ENCODE peak calls at places on chromosomes 7 and 10, in nine cellular contexts. B is cardiac fibroblast, H is neural progenitor cell, T is kidney epithelial cell, P is AG04450, C is heart left ventricle, K is pancreas, V is AG10803, D is hepatocyte. M is an unnamed sample.

GRCh38 chr10:24488631-24489030 is 235.1 kb downstream of the ARHGAP21 start:
- DNase-seq in B (no peak), H (no peak), T (peak), P (no peak), C (no peak), K (no peak), V (no peak), D (no peak), M (no peak)

GRCh38 chr10:19347592-19347991 is 299.0 kb downstream of the MALRD1 start:
- DNase-seq in B (peak), H (peak), T (no peak), P (no peak), C (no peak), K (no peak), V (no peak), D (peak), M (no peak)

GRCh38 chr10:15196335-15196834 is 27.9 kb upstream of the NMT2 start:
- DNase-seq in B (no peak), H (no peak), T (no peak), P (no peak), C (no peak), K (no peak), V (no peak), D (no peak), M (no peak)

GRCh38 chr10:36057180-36057579 is 415.1 kb upstream of the FZD8 start:
- DNase-seq in B (no peak), H (no peak), T (no peak), P (no peak), C (no peak), K (no peak), V (no peak), D (no peak), M (no peak)

GRCh38 chr7:69091476-69091875 is 506.8 kb upstream of the AUTS2 start:
- DNase-seq in B (no peak), H (no peak), T (no peak), P (no peak), C (no peak), K (no peak), V (peak), D (no peak), M (no peak)

GRCh38 chr10:130042386-130042785 is 68.2 kb downstream of the C10orf143 start:
- DNase-seq in B (no peak), H (no peak), T (no peak), P (no peak), C (no peak), K (no peak), V (no peak), D (no peak), M (no peak)

GRCh38 chr7:33616752-33617151 is 288.6 kb upstream of the BMPER start:
- DNase-seq in B (no peak), H (no peak), T (no peak), P (no peak), C (no peak), K (no peak), V (no peak), D (no peak), M (no peak)

GRCh38 chr7:16590424-16590823 is 55.1 kb downstream of the ANKMY2 start:
- DNase-seq in B (no peak), H (no peak), T (no peak), P (no peak), C (no peak), K (no peak), V (no peak), D (peak), M (no peak)

GRCh38 chr10:30374353-30374752 is 25.3 kb upstream of the MTPAP start:
- DNase-seq in B (no peak), H (peak), T (no peak), P (no peak), C (no peak), K (no peak), V (no peak), D (peak), M (no peak)

GRCh38 chr10:123995461-123996131 is 97.8 kb downstream of the CHST15 start:
- DNase-seq in B (peak), H (peak), T (peak), P (peak), C (peak), K (no peak), V (peak), D (peak), M (no peak)

GRCh38 chr10:6416892-6417512 is 163.1 kb downstream of the PRKCQ start:
- DNase-seq in B (peak), H (peak), T (no peak), P (no peak), C (no peak), K (no peak), V (peak), D (peak), M (no peak)
- TF ChIP-seq CTCF in B (peak), H (peak), T (peak), P (peak), C (peak), K (peak), V (peak), D (peak), M (peak)

GRCh38 chr7:41303709-41304108 is 399.2 kb downstream of the INHBA start:
- DNase-seq in B (no peak), H (no peak), T (no peak), P (no peak), C (no peak), K (no peak), V (no peak), D (no peak), M (no peak)
- H3K4me3 ChIP-seq in B (no peak), H (no peak), T (no peak), P (no peak), C (no peak), K (no peak), V (no peak), D (no peak), M (no peak)

DNA sequence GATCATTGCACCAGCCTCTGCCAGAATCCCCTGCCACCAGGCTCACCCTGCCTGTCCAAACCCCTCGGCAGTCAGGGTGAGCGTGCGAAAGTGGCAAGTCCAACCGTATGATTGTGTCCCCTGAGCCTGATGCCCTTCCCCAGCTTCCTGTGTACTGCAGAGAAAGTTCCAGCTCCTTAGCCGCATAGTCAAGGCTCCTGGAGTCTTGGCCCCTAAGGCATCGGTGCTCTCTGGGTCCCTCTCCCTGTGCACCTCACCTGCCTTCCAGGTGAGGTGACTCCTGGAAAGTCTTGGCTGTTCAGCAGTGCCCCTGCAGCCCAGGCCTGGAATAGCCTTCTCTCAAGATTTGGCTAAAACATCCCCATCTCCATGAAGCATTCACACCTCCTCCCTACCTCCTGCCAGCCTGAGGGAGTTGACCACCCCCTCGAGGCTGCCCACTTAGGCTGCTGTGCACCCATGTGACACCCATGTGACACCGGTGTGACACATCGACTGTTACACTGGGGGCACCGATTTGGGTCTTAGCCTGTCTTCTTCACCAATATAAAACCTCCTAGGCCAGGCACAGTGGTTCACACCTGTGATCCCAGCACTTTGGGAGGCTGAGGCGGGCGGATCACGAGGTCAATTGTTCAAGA is 56.2 kb upstream of the ELN start:
- DNase-seq in B (no peak), H (no peak), T (no peak), P (no peak), C (no peak), K (no peak), V (no peak), D (peak), M (no peak)
- TF ChIP-seq CTCF in B (peak), H (peak), T (peak), P (peak), C (no peak), K (no peak), V (no peak), D (peak), M (peak)

GRCh38 chr7:40717242-40717641 is 582.4 kb downstream of the SUGCT start:
- DNase-seq in B (peak), H (peak), T (peak), P (peak), C (peak), K (peak), V (peak), D (peak), M (peak)
- H3K4me3 ChIP-seq in B (peak), H (no peak), T (no peak), P (peak), C (no peak), K (no peak), V (no peak), D (no peak), M (peak)

GRCh38 chr10:118258285-118258684 is 83.8 kb downstream of the FAM204A start:
- DNase-seq in B (no peak), H (peak), T (no peak), P (no peak), C (no peak), K (no peak), V (no peak), D (no peak), M (no peak)

GRCh38 chr10:118255355-118255754 is 86.8 kb downstream of the FAM204A start:
- DNase-seq in B (no peak), H (no peak), T (no peak), P (no peak), C (no peak), K (no peak), V (no peak), D (no peak), M (no peak)

GRCh38 chr10:118256209-118256608 is 85.9 kb downstream of the FAM204A start:
- DNase-seq in B (no peak), H (no peak), T (no peak), P (no peak), C (no peak), K (no peak), V (no peak), D (no peak), M (no peak)

GRCh38 chr10:118256825-118257570 is 85.1 kb downstream of the FAM204A start:
- DNase-seq in B (no peak), H (peak), T (no peak), P (no peak), C (no peak), K (no peak), V (no peak), D (no peak), M (no peak)

GRCh38 chr10:118259288-118259906 is 82.7 kb downstream of the FAM204A start:
- DNase-seq in B (peak), H (peak), T (no peak), P (no peak), C (no peak), K (peak), V (peak), D (peak), M (no peak)
- TF ChIP-seq CTCF in B (peak), H (peak), T (peak), P (peak), C (peak), K (peak), V (peak), D (peak), M (peak)

DNA sequence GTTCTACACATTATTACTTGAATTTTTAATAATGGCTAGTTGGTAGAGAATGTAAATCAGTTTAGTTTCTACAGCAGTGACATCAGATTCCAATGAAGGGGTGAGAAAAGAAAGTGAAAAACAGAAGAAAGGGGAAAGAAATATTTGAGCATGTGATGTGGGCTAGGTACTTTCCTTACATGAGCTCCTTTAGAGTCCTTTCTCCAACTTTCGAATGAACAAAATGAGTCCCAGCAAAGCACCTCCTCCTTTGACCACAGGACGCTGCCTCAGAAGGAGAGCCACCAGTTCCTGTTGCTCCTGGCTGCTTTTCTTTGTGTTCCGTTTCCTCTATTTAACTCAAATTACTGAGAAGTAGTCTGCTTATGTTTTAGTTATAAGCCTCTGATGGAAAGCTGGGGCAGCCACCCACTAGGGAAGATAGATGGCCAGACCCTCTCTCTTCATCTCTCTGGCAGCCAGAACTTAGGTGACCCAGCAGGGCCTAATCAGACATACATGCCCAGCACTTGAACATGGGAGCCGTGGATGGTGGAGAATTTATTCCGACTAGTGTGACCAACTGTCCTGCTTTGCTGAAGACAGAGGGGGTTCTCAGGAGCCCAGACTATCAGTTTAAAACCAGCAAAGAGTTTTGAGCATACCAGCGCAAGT is 82.4 kb upstream of the NME8 start:
- DNase-seq in B (no peak), H (no peak), T (no peak), P (no peak), C (no peak), K (no peak), V (no peak), D (no peak), M (no peak)
- H3K4me3 ChIP-seq in B (no peak), H (no peak), T (no peak), P (no peak), C (no peak), K (no peak), V (no peak), D (no peak), M (no peak)

GRCh38 chr7:152876749-152877148 is 117.2 kb downstream of the ACTR3B start:
- DNase-seq in B (no peak), H (no peak), T (no peak), P (no peak), C (no peak), K (no peak), V (no peak), D (no peak), M (no peak)
- TF ChIP-seq CTCF in B (no peak), H (no peak), T (no peak), P (no peak), C (no peak), K (no peak), V (no peak), D (no peak), M (no peak)